ENCODE peak calls at places on chromosomes 1 and 21, in four cellular contexts. J is ureter, L is iris pigment epithelial cell, C is occipital lobe. S is an unnamed sample.
A peak's percentile ranks its signal among the peaks of the same experiment; 100 is the strongest.

GRCh38 chr21:35984654-35985366 is 75.5 kb downstream of the SETD4 start:
- DNase-seq in C (no peak), J (no peak), L (no peak), S (no peak)

GRCh38 chr1:25890249-25891034 is 14.9 kb upstream of the PAQR7 start:
- DNase-seq in J (peak; percentile 74), L (peak; percentile 61), C (no peak), S (no peak)

GRCh38 chr1:207034208-207034607 is 1.7 kb upstream of the C1orf116 start:
- DNase-seq in L (no peak), J (no peak), C (no peak), S (no peak)

GRCh38 chr1:31646259-31646960 is 1.7 kb upstream of the PEF1 start:
- DNase-seq in L (no peak), J (no peak), C (no peak), S (no peak)

GRCh38 chr1:59427155-59427554 is 130.3 kb downstream of the FGGY start:
- DNase-seq in C (no peak), L (no peak), J (peak; percentile 77), S (no peak)

GRCh38 chr1:56511323-56511722 is 68.0 kb downstream of the PLPP3 start:
- DNase-seq in J (no peak), L (no peak), C (no peak), S (no peak)

GRCh38 chr21:36976228-36976627 is 9.8 kb upstream of the HLCS start:
- DNase-seq in J (no peak), L (no peak), C (no peak), S (no peak)

GRCh38 chr1:154803203-154803920 is 66.7 kb downstream of the KCNN3 start:
- DNase-seq in C (no peak), L (no peak), J (no peak), S (no peak)

GRCh38 chr21:42059721-42060120 is 11.4 kb upstream of the UMODL1 start:
- DNase-seq in J (no peak), L (no peak), C (no peak), S (no peak)

GRCh38 chr21:35025206-35026152 is 23.6 kb downstream of the RUNX1 start:
- DNase-seq in L (peak; percentile 40), J (no peak), C (no peak), S (no peak)

GRCh38 chr1:21706151-21706835 is 37.1 kb upstream of the RAP1GAP start:
- DNase-seq in C (peak; percentile 15), L (peak; percentile 56), J (no peak), S (peak; percentile 67)

GRCh38 chr1:12383001-12383400 is 153.2 kb downstream of the VPS13D start:
- DNase-seq in C (no peak), L (no peak), J (no peak), S (no peak)

GRCh38 chr1:64038965-64039926 is 164.2 kb upstream of the UBE2U start:
- DNase-seq in C (no peak), J (peak; percentile 75), L (peak; percentile 100), S (peak; percentile 18)

GRCh38 chr21:18424250-18424649 is 20.7 kb upstream of the TMPRSS15 start:
- DNase-seq in J (no peak), L (no peak), C (no peak), S (no peak)

GRCh38 chr1:227942716-227943261 is 4.9 kb downstream of the WNT9A start:
- DNase-seq in C (no peak), L (no peak), J (no peak), S (no peak)

GRCh38 chr1:48356901-48357300 is 115.1 kb downstream of the SPATA6 start:
- DNase-seq in L (no peak), J (no peak), C (no peak), S (peak; percentile 2)

GRCh38 chr1:239931341-239931740 is 160.3 kb upstream of the FMN2 start:
- DNase-seq in J (no peak), C (no peak), L (no peak), S (no peak)

GRCh38 chr1:225881081-225882007 is 836 bp downstream of the TMEM63A start:
- DNase-seq in C (no peak), L (no peak), J (peak; percentile 84), S (no peak)

GRCh38 chr21:17612023-17612564 is 607 bp downstream of the BTG3 start:
- DNase-seq in L (peak; percentile 65), C (no peak), J (peak; percentile 59), S (no peak)

GRCh38 chr1:170309389-170310013 is 163.7 kb downstream of the NTMT2 start:
- DNase-seq in C (no peak), L (peak; percentile 91), J (no peak), S (no peak)

GRCh38 chr1:116573388-116574100 is 2.7 kb upstream of the CD58 start:
- DNase-seq in C (no peak), L (no peak), J (no peak), S (no peak)

GRCh38 chr1:112255080-112255479 is 140.9 kb upstream of the CTTNBP2NL start:
- DNase-seq in J (no peak), L (peak; percentile 17), C (no peak), S (no peak)

GRCh38 chr1:116486424-116486823 is 84.4 kb downstream of the CD58 start:
- DNase-seq in L (peak; percentile 82), J (no peak), C (no peak), S (no peak)

GRCh38 chr1:240701412-240701811 is 89.5 kb upstream of the GREM2 start:
- DNase-seq in J (no peak), C (no peak), L (peak; percentile 92), S (no peak)

GRCh38 chr1:45037456-45037855 is 25.4 kb downstream of the UROD start:
- DNase-seq in J (no peak), C (no peak), L (peak; percentile 66), S (no peak)

GRCh38 chr1:25031966-25032667 is 102.0 kb upstream of the RUNX3 start:
- DNase-seq in J (no peak), C (no peak), L (peak; percentile 45), S (no peak)

GRCh38 chr1:185646202-185646683 is 87.9 kb upstream of the HMCN1 start:
- DNase-seq in C (no peak), J (peak; percentile 70), L (peak; percentile 99), S (peak; percentile 61)

GRCh38 chr21:43733060-43733459 is 14.1 kb downstream of the PDXK start:
- DNase-seq in C (no peak), J (no peak), L (no peak), S (no peak)

GRCh38 chr1:21340230-21340564 is 49.9 kb upstream of the ECE1 start:
- DNase-seq in J (no peak), C (no peak), L (no peak), S (no peak)

GRCh38 chr1:7869136-7869905 is 16.5 kb upstream of the UTS2 start:
- DNase-seq in L (peak; percentile 9), C (no peak), J (no peak), S (no peak)

GRCh38 chr1:26771643-26772321 is 16.0 kb upstream of the PIGV start:
- DNase-seq in C (no peak), L (peak; percentile 95), J (no peak), S (no peak)

GRCh38 chr1:232369912-232370311 is 260.0 kb downstream of the SIPA1L2 start:
- DNase-seq in L (no peak), J (no peak), C (no peak), S (no peak)

GRCh38 chr1:7281821-7282220 is 489.3 kb upstream of the VAMP3 start:
- DNase-seq in L (peak; percentile 78), C (no peak), J (peak; percentile 8), S (no peak)

GRCh38 chr1:44842763-44843655 is at the start of gene PTCH2:
- DNase-seq in L (peak; percentile 57), C (peak; percentile 74), J (peak; percentile 70), S (peak; percentile 34)

GRCh38 chr1:165403835-165404482 is 41.0 kb downstream of the RXRG start:
- DNase-seq in L (peak; percentile 16), C (no peak), J (no peak), S (peak; percentile 8)

S was measured in hippocampal formation.